ENCODE peak calls at places on chromosomes 11 and 22, in eight cellular contexts. F is AG10803; V is thoracic aorta; P is astrocyte of the spinal cord; X is mesendoderm; Y is CD4-positive, alpha-beta memory T cell; R is body of pancreas; L is BE2C. T is an unnamed sample.

GRCh38 chr11:121035169-121035755 is 11.4 kb downstream of the TBCEL start:
- DNase-seq in F (peak; percentile 37), V (no peak), P (no peak), X (peak; percentile 27), Y (no peak), R (no peak), L (no peak), T (no peak)

GRCh38 chr11:65589444-65590239 is 6.0 kb downstream of the KCNK7 start:
- DNase-seq in F (no peak), V (no peak), P (no peak), X (no peak), Y (peak; percentile 55), R (no peak), L (no peak), T (no peak)

GRCh38 chr11:115219378-115219777 is 284.8 kb downstream of the CADM1 start:
- DNase-seq in F (no peak), V (no peak), P (no peak), X (no peak), Y (no peak), R (no peak), L (no peak), T (no peak)

GRCh38 chr11:93993747-93994146 is 27.4 kb upstream of the HEPHL1 start:
- DNase-seq in F (no peak), V (no peak), P (peak; percentile 14), X (no peak), Y (no peak), R (no peak), L (no peak), T (no peak)

GRCh38 chr11:32062540-32062939 is 28.3 kb upstream of the RCN1 start:
- DNase-seq in F (no peak), V (no peak), P (no peak), X (no peak), Y (no peak), R (no peak), L (no peak), T (no peak)

GRCh38 chr11:103927535-103927934 is 108.9 kb upstream of the DDI1 start:
- DNase-seq in F (peak; percentile 58), V (no peak), P (peak; percentile 36), X (peak; percentile 34), Y (no peak), R (no peak), L (no peak), T (no peak)

GRCh38 chr11:86672007-86672621 is at the start of gene ME3:
- DNase-seq in F (peak; percentile 41), V (peak; percentile 15), P (peak; percentile 58), X (peak; percentile 39), Y (peak; percentile 37), R (peak; percentile 77), L (peak; percentile 35), T (no peak)

GRCh38 chr22:41826430-41827383 is 6.2 kb upstream of the SREBF2 start:
- DNase-seq in F (no peak), V (no peak), P (no peak), X (no peak), Y (no peak), R (peak; percentile 27), L (no peak), T (no peak)

GRCh38 chr11:77187776-77188175 is 59.7 kb downstream of the MYO7A start:
- DNase-seq in F (no peak), V (no peak), P (no peak), X (no peak), Y (no peak), R (no peak), L (no peak), T (no peak)

DNA sequence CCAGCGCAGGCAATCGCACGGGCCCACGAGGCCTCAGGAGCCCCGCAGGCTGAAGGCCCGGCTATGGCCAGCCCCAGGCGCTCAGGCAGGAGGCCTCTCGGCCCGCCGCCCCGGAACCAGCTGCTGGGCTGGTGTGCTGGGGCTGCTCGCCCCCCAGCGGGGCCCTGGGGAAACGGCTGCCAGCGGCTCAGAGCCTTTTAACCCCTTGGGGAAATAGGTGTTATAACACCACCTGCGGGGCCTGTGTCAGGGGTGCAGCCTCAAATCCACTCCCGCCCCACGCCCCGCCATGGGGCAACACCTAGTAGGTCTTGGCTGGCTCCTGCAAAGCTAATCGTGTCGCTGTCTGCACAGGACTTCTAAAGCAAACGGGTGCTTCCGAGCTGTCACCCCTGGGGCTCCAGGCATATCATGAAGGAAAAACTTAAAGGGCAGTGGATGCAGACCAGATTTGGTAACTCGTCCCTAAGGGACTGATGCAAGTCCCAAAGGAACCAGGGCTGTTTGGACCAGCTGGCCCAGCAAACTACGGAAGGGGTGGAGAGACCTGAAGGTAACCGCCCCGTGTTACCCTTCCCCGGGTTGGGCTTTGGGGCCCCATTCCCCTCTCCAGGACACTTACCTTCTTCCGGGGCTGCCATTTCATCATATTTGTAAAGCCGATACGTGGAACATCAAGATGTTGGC is 237.2 kb downstream of the TTC28 start:
- DNase-seq in F (peak; percentile 77), V (no peak), P (peak; percentile 74), X (peak; percentile 92), Y (peak; percentile 57), R (peak; percentile 81), L (peak; percentile 91), T (no peak)
- H3K4me3 ChIP-seq in F (peak overlapping the region; percentile 71), V (peak overlapping the region; percentile 86), P (peak overlapping the region; percentile 58), X (peak overlapping the region; percentile 62), Y (peak overlapping the region; percentile 36), R (peak overlapping the region; percentile 35), L (peak overlapping the region; percentile 85), T (peak overlapping the region; percentile 59)

GRCh38 chr22:36377022-36377631 is 10.6 kb downstream of the MYH9 start:
- DNase-seq in F (no peak), V (no peak), P (no peak), X (no peak), Y (peak; percentile 86), R (no peak), L (no peak), T (no peak)

GRCh38 chr22:36379593-36380361 is 8.0 kb downstream of the MYH9 start:
- DNase-seq in F (no peak), V (no peak), P (peak; percentile 64), X (no peak), Y (peak; percentile 80), R (no peak), L (no peak), T (no peak)

GRCh38 chr22:36375071-36375980 is 12.4 kb downstream of the MYH9 start:
- DNase-seq in F (no peak), V (no peak), P (peak; percentile 24), X (no peak), Y (no peak), R (no peak), L (no peak), T (no peak)

GRCh38 chr22:36376265-36376664 is 11.5 kb downstream of the MYH9 start:
- DNase-seq in F (no peak), V (no peak), P (no peak), X (no peak), Y (no peak), R (no peak), L (no peak), T (no peak)

DNA sequence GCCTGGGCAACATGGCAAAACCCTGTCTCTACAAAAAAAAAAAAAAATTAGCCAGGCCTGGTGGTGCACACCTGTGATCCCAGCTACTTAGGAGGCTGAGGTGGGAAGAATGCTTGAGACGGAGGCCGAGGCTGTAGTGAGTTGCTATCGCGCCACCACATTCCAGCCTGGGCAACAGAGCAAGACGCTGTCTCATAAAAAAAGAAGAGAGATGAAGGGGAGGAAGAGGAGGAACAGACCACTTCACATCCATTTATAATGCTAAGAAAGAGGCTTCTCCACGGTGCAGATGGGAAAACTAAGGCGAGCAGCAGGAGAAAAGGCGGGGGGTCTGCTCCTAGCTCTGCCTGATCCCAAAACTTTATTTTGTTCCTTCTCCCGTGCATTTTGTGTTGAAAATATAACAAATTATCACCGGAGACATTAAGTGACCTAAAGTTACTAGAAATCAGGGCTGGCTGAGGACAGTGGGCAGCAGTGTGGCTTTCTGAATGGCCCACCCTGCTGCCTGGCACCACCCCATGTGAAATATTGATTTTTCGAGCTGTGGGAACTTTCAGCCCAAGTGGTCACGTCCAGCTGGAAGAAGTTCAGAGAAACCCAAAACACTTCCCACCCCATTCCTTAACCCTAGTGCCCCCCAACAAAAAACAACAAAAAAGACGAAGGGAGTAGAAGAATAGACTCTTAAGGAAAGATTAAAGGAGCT is 9.5 kb downstream of the MYH9 start:
- DNase-seq in F (no peak), V (no peak), P (no peak), X (no peak), Y (no peak), R (no peak), L (no peak), T (no peak)
- H3K4me3 ChIP-seq in F (no peak overlapping the region), V (peak overlapping the region; percentile 59), P (no peak overlapping the region), X (no peak overlapping the region), Y (no peak overlapping the region), R (no peak overlapping the region), L (no peak overlapping the region), T (no peak overlapping the region)

DNA sequence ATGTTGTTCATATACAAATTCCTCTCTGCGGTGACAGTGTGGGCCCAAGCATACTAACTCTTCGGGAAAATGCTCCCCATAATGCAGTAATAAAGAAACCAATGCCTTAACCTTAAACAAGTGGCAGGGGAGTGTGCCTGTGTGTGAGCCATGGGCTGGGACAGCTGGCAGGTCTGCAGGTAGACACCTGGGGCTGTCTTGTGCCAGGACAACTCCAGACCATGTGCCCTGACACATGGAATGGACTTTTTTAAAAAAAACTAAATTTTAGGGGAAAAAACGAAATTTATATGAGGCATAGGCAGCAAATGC is 70.9 kb downstream of the ETS1 start:
- DNase-seq in F (no peak), V (no peak), P (no peak), X (no peak), Y (no peak), R (no peak), L (no peak), T (no peak)
- H3K4me3 ChIP-seq in F (peak overlapping the region; percentile 9), V (peak overlapping the region; percentile 99), P (no peak overlapping the region), X (no peak overlapping the region), Y (peak overlapping the region; percentile 48), R (no peak overlapping the region), L (no peak overlapping the region), T (no peak overlapping the region)

DNA sequence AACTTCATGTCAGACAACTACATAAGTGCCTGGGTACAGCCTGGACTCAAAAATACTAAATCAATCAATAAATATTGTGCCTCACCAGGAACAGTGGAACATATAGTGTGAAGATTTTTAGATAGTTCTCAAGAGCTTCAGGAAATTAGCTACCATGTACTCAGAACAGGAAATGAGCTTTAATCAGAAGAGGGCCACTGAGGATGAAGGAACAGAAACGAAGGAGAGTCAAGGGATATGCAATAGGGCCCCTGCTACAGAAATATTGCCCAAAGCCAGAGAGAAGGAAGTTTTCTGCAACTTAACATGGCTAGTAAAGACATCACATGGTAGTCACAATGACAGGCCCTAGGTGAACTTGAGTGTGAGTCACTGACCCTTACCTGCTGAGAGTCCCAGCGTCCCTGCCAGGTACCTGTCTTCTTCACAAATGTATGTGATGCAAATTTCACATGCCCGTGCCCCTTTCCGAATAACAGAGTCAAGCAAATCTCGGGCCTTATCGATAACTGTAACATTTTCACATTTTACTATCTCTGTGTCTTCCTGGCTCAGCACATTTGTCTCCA is 25.2 kb upstream of the CARD16 start:
- DNase-seq in F (no peak), V (no peak), P (no peak), X (no peak), Y (no peak), R (no peak), L (no peak), T (no peak)
- H3K4me3 ChIP-seq in F (no peak overlapping the region), V (no peak overlapping the region), P (no peak overlapping the region), X (no peak overlapping the region), Y (peak overlapping the region; percentile 79), R (no peak overlapping the region), L (no peak overlapping the region), T (no peak overlapping the region)

DNA sequence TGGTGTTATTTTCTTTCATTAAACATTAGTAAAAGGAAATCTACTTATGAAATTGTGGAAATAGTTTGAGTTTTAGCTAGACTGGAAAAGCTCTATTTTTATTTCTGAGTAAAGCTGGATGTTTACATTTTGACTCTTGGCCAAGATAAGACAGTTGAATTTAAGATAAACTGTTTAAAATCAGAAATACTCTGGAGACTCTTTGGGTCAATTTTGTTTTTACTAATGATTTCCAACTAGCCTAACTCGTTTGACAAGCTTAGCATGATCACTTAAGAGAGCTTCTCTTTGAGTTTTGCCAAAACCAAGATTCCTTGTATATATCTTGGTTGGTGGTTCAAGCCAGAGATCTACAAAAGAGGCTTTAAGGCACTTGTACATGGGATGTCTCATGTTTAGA is 724.8 kb upstream of the LUZP2 start:
- DNase-seq in F (no peak), V (no peak), P (no peak), X (no peak), Y (no peak), R (no peak), L (no peak), T (no peak)
- H3K4me3 ChIP-seq in F (no peak overlapping the region), V (no peak overlapping the region), P (no peak overlapping the region), X (no peak overlapping the region), Y (no peak overlapping the region), R (no peak overlapping the region), L (no peak overlapping the region), T (no peak overlapping the region)